ENCODE peak calls at places on chromosomes 4 and X, in four cellular contexts. Y, L, S and W are unnamed samples.

GRCh38 chrX:69021561-69021960 is 143.7 kb downstream of the PJA1 start:
- DNase-seq in Y (no peak), L (no peak), S (no peak), W (no peak)

GRCh38 chrX:49910344-49910743 is 12.1 kb upstream of the CLCN5 start:
- DNase-seq in Y (no peak), L (no peak), S (no peak), W (no peak)

GRCh38 chr4:71065991-71066390 is 72.5 kb downstream of the DCK start:
- DNase-seq in Y (no peak), L (no peak), S (no peak), W (no peak)

GRCh38 chr4:76147454-76148141 is 599 bp downstream of the NUP54 start:
- DNase-seq in Y (peak), L (no peak), S (peak), W (no peak)

GRCh38 chr4:159508917-159509500 is 406.1 kb downstream of the RAPGEF2 start:
- DNase-seq in Y (no peak), L (no peak), S (no peak), W (no peak)

GRCh38 chr4:164012396-164013027 is 518.0 kb downstream of the TMA16 start:
- DNase-seq in Y (no peak), L (no peak), S (no peak), W (no peak)

GRCh38 chr4:2051086-2051485 is 8.0 kb upstream of the NAT8L start:
- DNase-seq in Y (no peak), L (peak), S (no peak), W (no peak)

GRCh38 chrX:2595258-2595657 is 94.5 kb upstream of the DHRSX start:
- DNase-seq in Y (no peak), L (no peak), S (no peak), W (no peak)

GRCh38 chr4:142697303-142697702 is 148.8 kb downstream of the INPP4B start:
- DNase-seq in Y (no peak), L (no peak), S (no peak), W (no peak)

GRCh38 chrX:18294893-18295292 is 59.6 kb downstream of the SCML2 start:
- DNase-seq in Y (no peak), L (no peak), S (no peak), W (no peak)

GRCh38 chrX:110418857-110419249 is 60.2 kb downstream of the RTL9 start:
- DNase-seq in Y (peak), L (no peak), S (no peak), W (no peak)

GRCh38 chr4:184163813-184164212 is 53.9 kb downstream of the ENPP6 start:
- DNase-seq in Y (no peak), L (no peak), S (peak), W (peak)

GRCh38 chr4:144190009-144190408 is 49.5 kb upstream of the GYPA start:
- DNase-seq in Y (no peak), L (no peak), S (no peak), W (no peak)

GRCh38 chr4:13349096-13349495 is 135.0 kb downstream of the RAB28 start:
- DNase-seq in Y (no peak), L (no peak), S (no peak), W (no peak)

GRCh38 chr4:145507636-145508035 is 26.0 kb downstream of the SMAD1 start:
- DNase-seq in Y (no peak), L (no peak), S (no peak), W (no peak)

GRCh38 chrX:69032601-69033000 is 132.7 kb downstream of the PJA1 start:
- DNase-seq in Y (no peak), L (no peak), S (no peak), W (no peak)

GRCh38 chr4:140654516-140654855 is 85.7 kb upstream of the UCP1 start:
- DNase-seq in Y (no peak), L (no peak), S (no peak), W (no peak)

GRCh38 chr4:6373541-6374410 is 98.6 kb downstream of the PPP2R2C start:
- DNase-seq in Y (no peak), L (peak), S (no peak), W (no peak)

GRCh38 chrX:37685452-37686347 is at the start of gene XK:
- DNase-seq in Y (no peak), L (peak), S (peak), W (peak)

GRCh38 chr4:16969696-16970135 is 71.3 kb upstream of the LDB2 start:
- DNase-seq in Y (peak), L (no peak), S (no peak), W (no peak)

GRCh38 chrX:21606037-21606436 is 52.1 kb downstream of the KLHL34 start:
- DNase-seq in Y (no peak), L (no peak), S (no peak), W (no peak)

GRCh38 chrX:10615931-10616780 is 4.2 kb downstream of the MID1 start:
- DNase-seq in Y (no peak), L (no peak), S (peak), W (no peak)

GRCh38 chr4:28378109-28378830 is 1517.6 kb downstream of the STIM2 start:
- DNase-seq in Y (no peak), L (no peak), S (no peak), W (no peak)

GRCh38 chr4:1723131-1723801 is 1.9 kb downstream of the TACC3 start:
- DNase-seq in Y (no peak), L (peak), S (peak), W (no peak)

GRCh38 chr4:112418092-112418491 is 97.9 kb downstream of the NEUROG2 start:
- DNase-seq in Y (no peak), L (no peak), S (no peak), W (no peak)

GRCh38 chrX:69357293-69357692 is 146.8 kb upstream of the NALF2 start:
- DNase-seq in Y (no peak), L (no peak), S (no peak), W (no peak)

GRCh38 chr4:48243429-48243828 is 26.2 kb downstream of the TEC start:
- DNase-seq in Y (no peak), L (no peak), S (no peak), W (no peak)

GRCh38 chr4:160819791-160820190 is 1344.0 kb downstream of the FSTL5 start:
- DNase-seq in Y (no peak), L (no peak), S (no peak), W (no peak)

GRCh38 chrX:8364369-8365141 is 100.1 kb upstream of the VCX3B start:
- DNase-seq in Y (no peak), L (no peak), S (no peak), W (no peak)

GRCh38 chr4:123974419-123975105 is 578.0 kb downstream of the SPRY1 start:
- DNase-seq in Y (no peak), L (no peak), S (no peak), W (no peak)

GRCh38 chr4:123977623-123978022 is 581.0 kb downstream of the SPRY1 start:
- DNase-seq in Y (no peak), L (no peak), S (no peak), W (no peak)

GRCh38 chr4:123976875-123977274 is 580.3 kb downstream of the SPRY1 start:
- DNase-seq in Y (no peak), L (no peak), S (no peak), W (no peak)

GRCh38 chr4:123978637-123979036 is 582.0 kb downstream of the SPRY1 start:
- DNase-seq in Y (no peak), L (no peak), S (no peak), W (no peak)

GRCh38 chr4:123976285-123976684 is 579.7 kb downstream of the SPRY1 start:
- DNase-seq in Y (no peak), L (no peak), S (no peak), W (no peak)
- H3K27ac ChIP-seq in Y (peak), L (no peak), S (no peak), W (no peak)

GRCh38 chr4:624705-625590 is at the start of gene PDE6B:
- DNase-seq in Y (no peak), L (no peak), S (no peak), W (no peak)
- TF ChIP-seq CTCF in Y (no peak), L (no peak), S (no peak), W (no peak)

GRCh38 chr4:40614031-40614430 is 15.6 kb downstream of the RBM47 start:
- DNase-seq in Y (no peak), L (no peak), S (no peak), W (no peak)
- H3K27ac ChIP-seq in Y (no peak), L (no peak), S (no peak), W (no peak)

DNA sequence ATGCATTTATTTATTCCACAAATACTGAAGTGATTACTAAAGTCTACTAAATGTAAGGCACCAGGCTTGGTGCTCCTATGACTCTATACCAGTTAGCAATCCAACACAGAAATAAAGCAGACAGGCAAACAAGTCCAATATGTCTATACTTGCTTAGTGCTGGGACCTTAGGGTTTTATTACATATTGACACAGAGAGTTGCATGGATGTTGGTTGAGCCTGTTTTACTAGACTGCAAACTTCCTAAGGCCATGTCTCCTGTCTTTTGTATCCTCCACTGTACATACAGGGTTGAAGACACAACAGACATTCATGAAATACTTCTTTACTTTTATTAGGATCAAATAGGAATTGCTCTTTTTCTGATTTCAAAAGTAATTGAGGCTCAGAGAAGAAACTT is 69.0 kb downstream of the LNX1 start:
- DNase-seq in Y (no peak), L (no peak), S (no peak), W (no peak)
- TF ChIP-seq CTCF in Y (no peak), L (no peak), S (no peak), W (no peak)

DNA sequence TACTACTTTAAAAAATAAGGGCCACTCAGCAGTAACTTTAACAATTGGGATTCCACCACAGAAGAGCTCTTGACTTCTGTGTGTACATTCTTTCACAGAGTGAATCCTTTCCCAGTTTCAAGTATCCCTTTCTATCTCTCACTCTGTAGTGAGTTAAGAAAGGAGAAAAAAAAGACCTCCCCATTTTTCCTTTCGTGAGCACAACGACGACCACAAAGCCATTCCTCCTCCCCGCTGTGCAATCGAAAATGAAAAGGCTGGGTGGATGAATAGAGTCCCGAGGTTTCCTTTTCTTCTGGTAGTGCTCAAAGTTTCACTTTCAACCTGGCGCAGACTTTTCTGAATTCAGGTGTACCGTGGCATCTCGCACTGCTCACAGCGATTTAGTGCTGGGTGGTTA is 58.0 kb downstream of the TAB3 start:
- DNase-seq in Y (no peak), L (no peak), S (no peak), W (no peak)
- H3K27ac ChIP-seq in Y (no peak), L (no peak), S (no peak), W (no peak)

GRCh38 chr4:101597204-101597603 is 193.3 kb upstream of the BANK1 start:
- DNase-seq in Y (no peak), L (no peak), S (no peak), W (no peak)
- TF ChIP-seq CTCF in Y (peak), L (no peak), S (no peak), W (no peak)

DNA sequence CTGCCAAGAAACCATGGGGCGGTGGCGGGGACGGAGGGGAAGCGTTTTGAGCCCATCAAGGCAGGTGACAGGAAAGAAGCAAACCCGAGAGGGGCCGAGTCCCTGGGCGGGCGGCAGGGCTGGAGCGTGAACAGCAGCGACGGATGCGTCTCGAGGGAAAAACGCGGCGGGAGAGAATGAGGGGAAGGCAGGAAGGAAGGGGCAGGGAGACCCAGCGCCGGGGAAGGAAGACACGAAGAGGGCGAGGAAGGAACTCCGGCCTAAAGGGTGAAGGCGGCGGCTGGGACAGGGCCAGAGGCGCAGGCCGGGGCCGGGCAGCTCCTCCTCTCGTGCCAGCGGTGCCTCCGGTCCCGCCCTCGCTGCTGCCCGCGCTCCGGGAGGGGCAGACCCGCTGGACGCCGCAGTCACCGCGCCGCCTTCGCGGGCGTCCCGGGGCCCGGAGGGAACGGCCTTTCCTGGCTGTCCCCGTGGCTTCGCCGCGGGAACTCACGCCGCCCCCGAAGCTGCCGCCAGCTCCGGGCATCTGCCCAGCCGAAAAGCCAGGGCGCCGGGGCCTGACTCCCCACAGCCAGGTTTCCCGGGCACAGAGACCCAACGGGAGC is 751 bp upstream of the RGS12 start:
- DNase-seq in Y (no peak), L (peak), S (peak), W (peak)
- H3K27ac ChIP-seq in Y (peak), L (peak), S (peak), W (peak)

GRCh38 chr4:110501826-110502225 is 25.9 kb downstream of the ENPEP start:
- DNase-seq in Y (no peak), L (no peak), S (no peak), W (no peak)
- TF ChIP-seq CTCF in Y (no peak), L (no peak), S (no peak), W (no peak)